ENCODE peak calls at places on chromosomes 1 and 21, in seven cellular contexts. U, I, W, M, D, A and Z are unnamed samples.

GRCh38 chr1:37851782-37852210 is 7.6 kb downstream of the MTF1 start:
- DNase-seq in U (no peak), I (no peak), W (peak), M (peak), D (no peak), A (no peak), Z (no peak)

GRCh38 chr1:244075247-244075722 is 24.2 kb downstream of the ZBTB18 start:
- DNase-seq in U (no peak), I (no peak), W (no peak), M (no peak), D (no peak), A (no peak), Z (no peak)

GRCh38 chr21:40717008-40717407 is 129.9 kb downstream of the DSCAM start:
- DNase-seq in U (no peak), I (no peak), W (no peak), M (no peak), D (no peak), A (no peak), Z (no peak)

GRCh38 chr1:10958614-10959013 is 53.8 kb upstream of the TARDBP start:
- DNase-seq in U (no peak), I (no peak), W (no peak), M (no peak), D (no peak), A (no peak), Z (no peak)

GRCh38 chr1:201631037-201631436 is 92.1 kb downstream of the NAV1 start:
- DNase-seq in U (no peak), I (no peak), W (no peak), M (no peak), D (no peak), A (no peak), Z (no peak)

GRCh38 chr1:36366091-36366661 is 19.5 kb downstream of the STK40 start:
- DNase-seq in U (no peak), I (no peak), W (peak), M (no peak), D (no peak), A (no peak), Z (no peak)

GRCh38 chr1:246583448-246584185 is 17.4 kb downstream of the CNST start:
- DNase-seq in U (no peak), I (no peak), W (no peak), M (no peak), D (no peak), A (peak), Z (no peak)

GRCh38 chr1:214445201-214445600 is 106.2 kb downstream of the PTPN14 start:
- DNase-seq in U (no peak), I (no peak), W (no peak), M (no peak), D (no peak), A (no peak), Z (no peak)

GRCh38 chr1:17551755-17552234 is 12.3 kb downstream of the ARHGEF10L start:
- DNase-seq in U (no peak), I (no peak), W (peak), M (no peak), D (no peak), A (no peak), Z (no peak)

GRCh38 chr1:64041366-64042131 is 161.9 kb upstream of the UBE2U start:
- DNase-seq in U (no peak), I (no peak), W (no peak), M (no peak), D (no peak), A (no peak), Z (no peak)

GRCh38 chr1:188314557-188315137 is 1485.9 kb downstream of the PLA2G4A start:
- DNase-seq in U (no peak), I (no peak), W (no peak), M (no peak), D (no peak), A (no peak), Z (no peak)

GRCh38 chr1:234246638-234247116 is 126.6 kb upstream of the COA6 start:
- DNase-seq in U (no peak), I (no peak), W (no peak), M (peak), D (no peak), A (no peak), Z (no peak)

GRCh38 chr1:53652441-53653199 is 86.3 kb downstream of the GLIS1 start:
- DNase-seq in U (no peak), I (no peak), W (peak), M (no peak), D (no peak), A (no peak), Z (no peak)

GRCh38 chr1:30729906-30730305 is 6.5 kb upstream of the MATN1 start:
- DNase-seq in U (no peak), I (no peak), W (no peak), M (no peak), D (no peak), A (no peak), Z (no peak)

GRCh38 chr1:162822391-162823200 is 32.1 kb downstream of the HSD17B7 start:
- DNase-seq in U (no peak), I (peak), W (no peak), M (no peak), D (peak), A (no peak), Z (peak)

GRCh38 chr1:179969962-179970361 is 15.4 kb downstream of the CEP350 start:
- DNase-seq in U (no peak), I (no peak), W (no peak), M (no peak), D (no peak), A (no peak), Z (no peak)

DNA sequence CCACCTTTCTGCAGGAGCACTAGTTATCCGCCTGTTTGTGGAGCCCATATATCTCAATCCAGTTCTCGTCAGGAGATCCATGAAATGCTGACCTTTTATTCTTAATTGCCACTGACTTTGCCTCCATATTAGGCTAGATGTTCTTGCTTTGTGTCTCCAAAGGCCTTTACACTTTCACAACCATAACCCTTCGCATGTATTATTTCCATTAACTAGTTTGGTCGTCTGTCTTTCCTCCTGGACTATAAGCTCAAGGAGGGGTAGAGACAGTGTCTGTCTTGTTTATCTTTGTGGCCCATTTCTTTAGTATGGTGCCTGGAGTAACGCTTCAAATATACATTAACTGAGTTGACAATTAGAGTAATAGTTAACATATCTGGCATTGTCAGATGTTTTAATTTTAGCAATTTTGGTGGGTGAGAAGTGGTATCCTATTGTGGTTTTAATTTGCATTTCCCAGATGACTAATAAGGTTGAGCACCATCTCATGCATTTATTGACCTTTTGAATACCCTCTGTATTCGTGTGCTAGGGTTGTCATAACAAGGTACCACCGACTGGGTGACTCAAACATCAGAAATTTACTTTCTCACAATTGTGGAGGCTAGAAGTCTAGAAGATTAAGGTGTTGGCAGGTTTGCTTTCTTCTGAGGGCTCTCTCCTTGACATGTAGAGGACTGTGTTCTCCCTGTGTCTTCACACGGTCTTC is 21.7 kb upstream of the IL12RB2 start:
- DNase-seq in U (no peak), I (no peak), W (no peak), M (peak), D (no peak), A (no peak), Z (no peak)
- TF ChIP-seq CEBPB in U (no peak), I (no peak), W (no peak), M (no peak), D (no peak), A (no peak), Z (no peak)

GRCh38 chr1:85615536-85615935 is 35.0 kb downstream of the CCN1 start:
- DNase-seq in U (no peak), I (no peak), W (no peak), M (no peak), D (no peak), A (no peak), Z (no peak)

GRCh38 chr1:85612704-85613361 is 32.3 kb downstream of the CCN1 start:
- DNase-seq in U (peak), I (no peak), W (peak), M (no peak), D (no peak), A (peak), Z (peak)

GRCh38 chr1:85616011-85616705 is 35.6 kb downstream of the CCN1 start:
- DNase-seq in U (no peak), I (no peak), W (no peak), M (no peak), D (no peak), A (no peak), Z (no peak)

GRCh38 chr1:85617582-85618237 is 37.1 kb downstream of the CCN1 start:
- DNase-seq in U (no peak), I (no peak), W (peak), M (no peak), D (no peak), A (no peak), Z (no peak)

DNA sequence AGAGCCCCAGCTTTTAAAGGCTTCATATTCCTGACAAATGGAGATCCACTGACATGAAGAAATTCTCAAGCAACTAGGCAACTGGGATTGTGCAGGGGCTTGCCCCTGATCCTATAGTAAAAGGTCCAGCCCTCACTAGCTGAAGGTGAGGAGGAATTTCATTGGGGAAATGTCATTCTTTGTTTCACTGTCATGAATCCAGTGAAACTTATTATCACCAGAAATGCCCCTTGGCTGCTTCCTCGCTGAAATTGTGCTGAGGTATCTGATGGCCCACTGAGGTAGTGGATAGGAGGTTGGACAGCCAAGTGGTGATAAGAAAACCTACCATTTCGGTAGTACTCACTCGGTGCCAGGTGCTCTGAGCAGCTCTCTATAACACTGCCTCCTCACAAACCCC is 36.2 kb downstream of the CCN1 start:
- DNase-seq in U (no peak), I (no peak), W (no peak), M (no peak), D (no peak), A (no peak), Z (no peak)
- TF ChIP-seq CEBPB in U (no peak), I (no peak), W (no peak), M (no peak), D (no peak), A (no peak), Z (no peak)

GRCh38 chr1:169107673-169108160 is 1.2 kb downstream of the ATP1B1 start:
- DNase-seq in U (no peak), I (no peak), W (peak), M (no peak), D (no peak), A (peak), Z (peak)

GRCh38 chr1:169105087-169105433 is 1.4 kb upstream of the ATP1B1 start:
- DNase-seq in U (no peak), I (no peak), W (no peak), M (no peak), D (no peak), A (no peak), Z (no peak)

GRCh38 chr1:169106921-169107672 is 607 bp downstream of the ATP1B1 start:
- DNase-seq in U (peak), I (no peak), W (peak), M (no peak), D (no peak), A (no peak), Z (no peak)

GRCh38 chr1:169105434-169106094 is 926 bp upstream of the ATP1B1 start:
- DNase-seq in U (peak), I (no peak), W (no peak), M (no peak), D (peak), A (peak), Z (peak)

GRCh38 chr1:169106095-169106920 is at the start of gene ATP1B1:
- DNase-seq in U (peak), I (peak), W (peak), M (no peak), D (peak), A (peak), Z (peak)
- TF ChIP-seq CEBPB in U (no peak), I (no peak), W (no peak), M (no peak), D (no peak), A (no peak), Z (no peak)

DNA sequence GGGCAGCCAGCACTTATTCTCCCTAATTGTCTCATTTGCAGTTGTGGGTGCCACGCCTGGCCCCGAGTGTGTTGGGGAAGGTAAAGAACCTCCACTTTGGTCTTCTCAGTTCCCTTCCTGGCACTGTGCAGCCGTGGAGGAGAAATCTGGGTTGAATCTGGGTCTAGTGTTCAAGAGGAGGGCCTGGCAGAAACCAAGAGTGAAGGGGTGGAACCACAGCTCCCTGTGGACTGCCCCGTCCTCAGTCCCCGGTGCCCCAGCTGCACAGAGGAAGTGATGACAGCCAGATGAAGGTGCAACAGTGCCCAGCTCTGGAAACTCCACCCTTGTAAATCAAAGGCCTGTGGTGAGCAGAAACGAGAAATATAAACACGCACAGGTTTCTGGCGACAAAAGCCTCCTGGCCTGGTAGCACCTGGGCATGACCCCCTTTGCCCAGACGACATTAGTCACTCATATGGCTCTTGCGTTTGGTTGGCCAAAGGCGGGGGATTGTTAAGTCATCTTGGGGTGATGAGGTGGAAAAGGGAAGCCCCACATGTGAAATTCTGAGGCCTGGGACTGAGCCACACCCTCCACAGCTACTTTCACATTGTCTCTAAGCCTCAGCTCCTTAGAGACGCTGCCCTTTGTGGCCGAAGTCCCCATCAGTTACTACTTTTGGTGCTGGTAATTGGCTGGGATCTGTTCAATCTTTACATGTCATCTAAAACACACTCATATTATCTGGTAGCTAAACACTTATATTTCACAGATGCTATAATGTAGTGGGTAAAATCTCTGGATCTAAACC is 4.2 kb upstream of the ECE1 start:
- DNase-seq in U (no peak), I (peak), W (no peak), M (peak), D (no peak), A (no peak), Z (no peak)
- TF ChIP-seq CEBPB in U (no peak), I (no peak), W (no peak), M (no peak), D (no peak), A (no peak), Z (no peak)

GRCh38 chr1:87600848-87601247 is 272.2 kb downstream of the LMO4 start:
- DNase-seq in U (no peak), I (no peak), W (peak), M (no peak), D (no peak), A (no peak), Z (no peak)

GRCh38 chr1:87600070-87600469 is 271.4 kb downstream of the LMO4 start:
- DNase-seq in U (no peak), I (no peak), W (no peak), M (no peak), D (no peak), A (no peak), Z (no peak)

GRCh38 chr1:87595384-87595781 is 266.7 kb downstream of the LMO4 start:
- DNase-seq in U (no peak), I (no peak), W (no peak), M (no peak), D (no peak), A (no peak), Z (no peak)

GRCh38 chr1:87594736-87595383 is 266.2 kb downstream of the LMO4 start:
- DNase-seq in U (no peak), I (no peak), W (no peak), M (no peak), D (no peak), A (no peak), Z (no peak)

GRCh38 chr1:87598429-87598828 is 269.7 kb downstream of the LMO4 start:
- DNase-seq in U (no peak), I (peak), W (no peak), M (no peak), D (peak), A (peak), Z (peak)
- TF ChIP-seq CEBPB in U (no peak), I (no peak), W (no peak), M (no peak), D (no peak), A (no peak), Z (no peak)